ENCODE peak calls at places on chromosomes 11 and 22, in nine cellular contexts. One of them, this sample, is unnamed.

GRCh38 chr11:14981507-14981906 is 9.4 kb upstream of the CALCA start:
- DNase-seq in T1000: no peak
- DNase-seq in right lobe of liver: no peak
- DNase-seq in Caki2: no peak
- DNase-seq in Peyer's patch: no peak
- DNase-seq in NCI-H1105: peak
- DNase-seq in NCI-H748 treated with DMSO at 0.1 percent for 48 hours: no peak
- DNase-seq in AG09309: no peak
- DNase-seq in progenitor cell of endocrine pancreas: no peak
- DNase-seq in this sample: no peak

GRCh38 chr22:19807161-19807913 is 46.8 kb downstream of the TBX1 start:
- DNase-seq in T1000: no peak
- DNase-seq in right lobe of liver: peak
- DNase-seq in Caki2: no peak
- DNase-seq in Peyer's patch: peak
- DNase-seq in NCI-H1105: no peak
- DNase-seq in NCI-H748 treated with DMSO at 0.1 percent for 48 hours: no peak
- DNase-seq in AG09309: no peak
- DNase-seq in progenitor cell of endocrine pancreas: no peak
- DNase-seq in this sample: no peak

GRCh38 chr22:24091551-24092420 is 80.7 kb downstream of the CABIN1 start:
- DNase-seq in T1000: no peak
- DNase-seq in right lobe of liver: peak
- DNase-seq in Caki2: no peak
- DNase-seq in Peyer's patch: no peak
- DNase-seq in NCI-H1105: no peak
- DNase-seq in NCI-H748 treated with DMSO at 0.1 percent for 48 hours: no peak
- DNase-seq in AG09309: no peak
- DNase-seq in progenitor cell of endocrine pancreas: no peak
- DNase-seq in this sample: no peak

GRCh38 chr11:13885083-13885482 is 77.4 kb upstream of the SPON1 start:
- DNase-seq in T1000: no peak
- DNase-seq in right lobe of liver: no peak
- DNase-seq in Caki2: no peak
- DNase-seq in Peyer's patch: no peak
- DNase-seq in NCI-H1105: no peak
- DNase-seq in NCI-H748 treated with DMSO at 0.1 percent for 48 hours: no peak
- DNase-seq in AG09309: no peak
- DNase-seq in progenitor cell of endocrine pancreas: no peak
- DNase-seq in this sample: no peak

GRCh38 chr11:64723117-64723906 is at the start of gene NRXN2:
- DNase-seq in T1000: peak
- DNase-seq in right lobe of liver: peak
- DNase-seq in Caki2: peak
- DNase-seq in Peyer's patch: peak
- DNase-seq in NCI-H1105: peak
- DNase-seq in NCI-H748 treated with DMSO at 0.1 percent for 48 hours: peak
- DNase-seq in AG09309: no peak
- DNase-seq in progenitor cell of endocrine pancreas: peak
- DNase-seq in this sample: no peak

GRCh38 chr22:39623603-39624500 is 53.3 kb downstream of the CACNA1I start:
- DNase-seq in T1000: no peak
- DNase-seq in right lobe of liver: no peak
- DNase-seq in Caki2: no peak
- DNase-seq in Peyer's patch: no peak
- DNase-seq in NCI-H1105: no peak
- DNase-seq in NCI-H748 treated with DMSO at 0.1 percent for 48 hours: no peak
- DNase-seq in AG09309: no peak
- DNase-seq in progenitor cell of endocrine pancreas: no peak
- DNase-seq in this sample: no peak

GRCh38 chr22:46501701-46502100 is 35.7 kb downstream of the CELSR1 start:
- DNase-seq in T1000: no peak
- DNase-seq in right lobe of liver: no peak
- DNase-seq in Caki2: peak
- DNase-seq in Peyer's patch: no peak
- DNase-seq in NCI-H1105: no peak
- DNase-seq in NCI-H748 treated with DMSO at 0.1 percent for 48 hours: no peak
- DNase-seq in AG09309: no peak
- DNase-seq in progenitor cell of endocrine pancreas: no peak
- DNase-seq in this sample: no peak

GRCh38 chr22:47781024-47781423 is 1018.6 kb downstream of the TBC1D22A start:
- DNase-seq in T1000: no peak
- DNase-seq in right lobe of liver: no peak
- DNase-seq in Caki2: no peak
- DNase-seq in Peyer's patch: no peak
- DNase-seq in NCI-H1105: no peak
- DNase-seq in NCI-H748 treated with DMSO at 0.1 percent for 48 hours: no peak
- DNase-seq in AG09309: no peak
- DNase-seq in progenitor cell of endocrine pancreas: no peak
- DNase-seq in this sample: no peak

GRCh38 chr11:119030029-119030328 is 698 bp downstream of the SLC37A4 start:
- DNase-seq in T1000: no peak
- DNase-seq in right lobe of liver: peak
- DNase-seq in Caki2: no peak
- DNase-seq in Peyer's patch: no peak
- DNase-seq in NCI-H1105: no peak
- DNase-seq in NCI-H748 treated with DMSO at 0.1 percent for 48 hours: no peak
- DNase-seq in AG09309: no peak
- DNase-seq in progenitor cell of endocrine pancreas: no peak
- DNase-seq in this sample: no peak

GRCh38 chr11:71201936-71202597 is 50.3 kb downstream of the SHANK2 start:
- DNase-seq in T1000: no peak
- DNase-seq in right lobe of liver: no peak
- DNase-seq in Caki2: no peak
- DNase-seq in Peyer's patch: peak
- DNase-seq in NCI-H1105: no peak
- DNase-seq in NCI-H748 treated with DMSO at 0.1 percent for 48 hours: no peak
- DNase-seq in AG09309: no peak
- DNase-seq in progenitor cell of endocrine pancreas: no peak
- DNase-seq in this sample: no peak

GRCh38 chr11:28026634-28027290 is 81.2 kb downstream of the KIF18A start:
- DNase-seq in T1000: no peak
- DNase-seq in right lobe of liver: no peak
- DNase-seq in Caki2: no peak
- DNase-seq in Peyer's patch: no peak
- DNase-seq in NCI-H1105: no peak
- DNase-seq in NCI-H748 treated with DMSO at 0.1 percent for 48 hours: no peak
- DNase-seq in AG09309: no peak
- DNase-seq in progenitor cell of endocrine pancreas: no peak
- DNase-seq in this sample: no peak

GRCh38 chr11:69292221-69292648 is 1.7 kb upstream of the MYEOV start:
- DNase-seq in T1000: no peak
- DNase-seq in right lobe of liver: no peak
- DNase-seq in Caki2: no peak
- DNase-seq in Peyer's patch: no peak
- DNase-seq in NCI-H1105: no peak
- DNase-seq in NCI-H748 treated with DMSO at 0.1 percent for 48 hours: no peak
- DNase-seq in AG09309: no peak
- DNase-seq in progenitor cell of endocrine pancreas: no peak
- DNase-seq in this sample: no peak

GRCh38 chr22:36175892-36176291 is 15.3 kb upstream of the APOL3 start:
- DNase-seq in T1000: no peak
- DNase-seq in right lobe of liver: no peak
- DNase-seq in Caki2: no peak
- DNase-seq in Peyer's patch: no peak
- DNase-seq in NCI-H1105: no peak
- DNase-seq in NCI-H748 treated with DMSO at 0.1 percent for 48 hours: no peak
- DNase-seq in AG09309: no peak
- DNase-seq in progenitor cell of endocrine pancreas: no peak
- DNase-seq in this sample: no peak

GRCh38 chr11:32115406-32115805 is 24.5 kb downstream of the RCN1 start:
- DNase-seq in T1000: no peak
- DNase-seq in right lobe of liver: no peak
- DNase-seq in Caki2: no peak
- DNase-seq in Peyer's patch: no peak
- DNase-seq in NCI-H1105: no peak
- DNase-seq in NCI-H748 treated with DMSO at 0.1 percent for 48 hours: no peak
- DNase-seq in AG09309: no peak
- DNase-seq in progenitor cell of endocrine pancreas: no peak
- DNase-seq in this sample: no peak

GRCh38 chr22:27170491-27170890 is 513.1 kb downstream of the MIAT start:
- DNase-seq in T1000: peak
- DNase-seq in right lobe of liver: no peak
- DNase-seq in Caki2: peak
- DNase-seq in Peyer's patch: no peak
- DNase-seq in NCI-H1105: no peak
- DNase-seq in NCI-H748 treated with DMSO at 0.1 percent for 48 hours: no peak
- DNase-seq in AG09309: peak
- DNase-seq in progenitor cell of endocrine pancreas: no peak
- DNase-seq in this sample: no peak

GRCh38 chr11:133157180-133157579 is 375.1 kb downstream of the OPCML start:
- DNase-seq in T1000: no peak
- DNase-seq in right lobe of liver: no peak
- DNase-seq in Caki2: no peak
- DNase-seq in Peyer's patch: no peak
- DNase-seq in NCI-H1105: no peak
- DNase-seq in NCI-H748 treated with DMSO at 0.1 percent for 48 hours: no peak
- DNase-seq in AG09309: no peak
- DNase-seq in progenitor cell of endocrine pancreas: no peak
- DNase-seq in this sample: no peak

GRCh38 chr11:73335204-73335923 is 27.3 kb downstream of the ARHGEF17 start:
- DNase-seq in T1000: peak
- DNase-seq in right lobe of liver: peak
- DNase-seq in Caki2: peak
- DNase-seq in Peyer's patch: peak
- DNase-seq in NCI-H1105: peak
- DNase-seq in NCI-H748 treated with DMSO at 0.1 percent for 48 hours: peak
- DNase-seq in AG09309: no peak
- DNase-seq in progenitor cell of endocrine pancreas: peak
- DNase-seq in this sample: no peak

GRCh38 chr11:6572215-6572614 is 31.2 kb downstream of the RRP8 start:
- DNase-seq in T1000: no peak
- DNase-seq in right lobe of liver: no peak
- DNase-seq in Caki2: no peak
- DNase-seq in Peyer's patch: no peak
- DNase-seq in NCI-H1105: no peak
- DNase-seq in NCI-H748 treated with DMSO at 0.1 percent for 48 hours: no peak
- DNase-seq in AG09309: peak
- DNase-seq in progenitor cell of endocrine pancreas: no peak
- DNase-seq in this sample: no peak

GRCh38 chr11:64000026-64000739 is 13.9 kb downstream of the OTUB1 start:
- DNase-seq in T1000: no peak
- DNase-seq in right lobe of liver: peak
- DNase-seq in Caki2: no peak
- DNase-seq in Peyer's patch: peak
- DNase-seq in NCI-H1105: no peak
- DNase-seq in NCI-H748 treated with DMSO at 0.1 percent for 48 hours: no peak
- DNase-seq in AG09309: peak
- DNase-seq in progenitor cell of endocrine pancreas: peak
- DNase-seq in this sample: no peak

GRCh38 chr11:72483412-72484186 is 49.3 kb upstream of the CLPB start:
- DNase-seq in T1000: no peak
- DNase-seq in right lobe of liver: no peak
- DNase-seq in Caki2: no peak
- DNase-seq in Peyer's patch: no peak
- DNase-seq in NCI-H1105: no peak
- DNase-seq in NCI-H748 treated with DMSO at 0.1 percent for 48 hours: no peak
- DNase-seq in AG09309: no peak
- DNase-seq in progenitor cell of endocrine pancreas: no peak
- DNase-seq in this sample: no peak

GRCh38 chr11:121304750-121305149 is 12.2 kb downstream of the SC5D start:
- DNase-seq in T1000: no peak
- DNase-seq in right lobe of liver: no peak
- DNase-seq in Caki2: no peak
- DNase-seq in Peyer's patch: no peak
- DNase-seq in NCI-H1105: no peak
- DNase-seq in NCI-H748 treated with DMSO at 0.1 percent for 48 hours: no peak
- DNase-seq in AG09309: no peak
- DNase-seq in progenitor cell of endocrine pancreas: no peak
- DNase-seq in this sample: no peak

GRCh38 chr11:118224512-118225180 is at the start of gene JAML:
- DNase-seq in T1000: no peak
- DNase-seq in right lobe of liver: no peak
- DNase-seq in Caki2: no peak
- DNase-seq in Peyer's patch: no peak
- DNase-seq in NCI-H1105: no peak
- DNase-seq in NCI-H748 treated with DMSO at 0.1 percent for 48 hours: no peak
- DNase-seq in AG09309: no peak
- DNase-seq in progenitor cell of endocrine pancreas: no peak
- DNase-seq in this sample: no peak

GRCh38 chr22:45552580-45553332 is 50.1 kb downstream of the FBLN1 start:
- DNase-seq in T1000: no peak
- DNase-seq in right lobe of liver: no peak
- DNase-seq in Caki2: peak
- DNase-seq in Peyer's patch: peak
- DNase-seq in NCI-H1105: no peak
- DNase-seq in NCI-H748 treated with DMSO at 0.1 percent for 48 hours: no peak
- DNase-seq in AG09309: peak
- DNase-seq in progenitor cell of endocrine pancreas: no peak
- DNase-seq in this sample: no peak

GRCh38 chr11:15347969-15348734 is 233.4 kb downstream of the INSC start:
- DNase-seq in T1000: no peak
- DNase-seq in right lobe of liver: no peak
- DNase-seq in Caki2: no peak
- DNase-seq in Peyer's patch: no peak
- DNase-seq in NCI-H1105: no peak
- DNase-seq in NCI-H748 treated with DMSO at 0.1 percent for 48 hours: no peak
- DNase-seq in AG09309: no peak
- DNase-seq in progenitor cell of endocrine pancreas: no peak
- DNase-seq in this sample: no peak

GRCh38 chr11:44774131-44774530 is 47.4 kb downstream of the TSPAN18 start:
- DNase-seq in T1000: no peak
- DNase-seq in right lobe of liver: peak
- DNase-seq in Caki2: no peak
- DNase-seq in Peyer's patch: no peak
- DNase-seq in NCI-H1105: no peak
- DNase-seq in NCI-H748 treated with DMSO at 0.1 percent for 48 hours: no peak
- DNase-seq in AG09309: no peak
- DNase-seq in progenitor cell of endocrine pancreas: no peak
- DNase-seq in this sample: no peak

GRCh38 chr22:31089101-31090100 is 8.3 kb downstream of the SMTN start:
- DNase-seq in T1000: peak
- DNase-seq in right lobe of liver: peak
- DNase-seq in Caki2: peak
- DNase-seq in Peyer's patch: peak
- DNase-seq in NCI-H1105: peak
- DNase-seq in NCI-H748 treated with DMSO at 0.1 percent for 48 hours: no peak
- DNase-seq in AG09309: no peak
- DNase-seq in progenitor cell of endocrine pancreas: no peak
- DNase-seq in this sample: no peak

GRCh38 chr11:69541501-69542313 is 60.2 kb downstream of the LINC01488 start:
- DNase-seq in T1000: peak
- DNase-seq in right lobe of liver: no peak
- DNase-seq in Caki2: peak
- DNase-seq in Peyer's patch: no peak
- DNase-seq in NCI-H1105: no peak
- DNase-seq in NCI-H748 treated with DMSO at 0.1 percent for 48 hours: no peak
- DNase-seq in AG09309: no peak
- DNase-seq in progenitor cell of endocrine pancreas: no peak
- DNase-seq in this sample: no peak

GRCh38 chr11:22510010-22510409 is 115.6 kb downstream of the FANCF start:
- DNase-seq in T1000: no peak
- DNase-seq in right lobe of liver: no peak
- DNase-seq in Caki2: no peak
- DNase-seq in Peyer's patch: no peak
- DNase-seq in NCI-H1105: no peak
- DNase-seq in NCI-H748 treated with DMSO at 0.1 percent for 48 hours: no peak
- DNase-seq in AG09309: no peak
- DNase-seq in progenitor cell of endocrine pancreas: no peak
- DNase-seq in this sample: no peak

GRCh38 chr22:47174096-47174495 is 411.6 kb downstream of the TBC1D22A start:
- DNase-seq in T1000: no peak
- DNase-seq in right lobe of liver: peak
- DNase-seq in Caki2: no peak
- DNase-seq in Peyer's patch: no peak
- DNase-seq in NCI-H1105: no peak
- DNase-seq in NCI-H748 treated with DMSO at 0.1 percent for 48 hours: no peak
- DNase-seq in AG09309: no peak
- DNase-seq in progenitor cell of endocrine pancreas: no peak
- DNase-seq in this sample: no peak

GRCh38 chr11:2977113-2977512 is 15.0 kb downstream of the NAP1L4 start:
- DNase-seq in T1000: no peak
- DNase-seq in right lobe of liver: no peak
- DNase-seq in Caki2: no peak
- DNase-seq in Peyer's patch: no peak
- DNase-seq in NCI-H1105: no peak
- DNase-seq in NCI-H748 treated with DMSO at 0.1 percent for 48 hours: no peak
- DNase-seq in AG09309: no peak
- DNase-seq in progenitor cell of endocrine pancreas: no peak
- DNase-seq in this sample: no peak

GRCh38 chr22:26483043-26483438 is 542 bp downstream of the HPS4 start:
- DNase-seq in T1000: no peak
- DNase-seq in right lobe of liver: no peak
- DNase-seq in Caki2: no peak
- DNase-seq in Peyer's patch: no peak
- DNase-seq in NCI-H1105: no peak
- DNase-seq in NCI-H748 treated with DMSO at 0.1 percent for 48 hours: no peak
- DNase-seq in AG09309: no peak
- DNase-seq in progenitor cell of endocrine pancreas: no peak
- DNase-seq in this sample: no peak